ENCODE peak calls at places on chromosomes 6 and 20, in seven cellular contexts. One of them, this sample, is unnamed. For H3K27me3, the result is how much of the 10 kb centered on the place peaks cover.

GRCh38 chr6:84082693-84083265 is 49.2 kb downstream of the MRAP2 start:
- DNase-seq in IMR-90: no peak
- DNase-seq in upper lobe of left lung: no peak
- DNase-seq in neural progenitor cell: peak
- DNase-seq in aorta: no peak
- DNase-seq in heart left ventricle: no peak
- DNase-seq in prostate gland: no peak
- DNase-seq in this sample: no peak

GRCh38 chr20:33914871-33915270 is 78.8 kb upstream of the RALY start:
- DNase-seq in aorta: peak
- DNase-seq in upper lobe of left lung: no peak
- DNase-seq in prostate gland: no peak
- DNase-seq in heart left ventricle: no peak
- DNase-seq in IMR-90: peak
- DNase-seq in neural progenitor cell: no peak
- DNase-seq in this sample: peak

GRCh38 chr6:72321741-72322140 is 300.1 kb upstream of the KCNQ5 start:
- DNase-seq in neural progenitor cell: no peak
- DNase-seq in prostate gland: no peak
- DNase-seq in aorta: no peak
- DNase-seq in heart left ventricle: no peak
- DNase-seq in upper lobe of left lung: no peak
- DNase-seq in IMR-90: peak
- DNase-seq in this sample: peak

GRCh38 chr6:43436577-43437282 is 9.4 kb downstream of the ABCC10 start:
- DNase-seq in heart left ventricle: no peak
- DNase-seq in prostate gland: peak
- DNase-seq in IMR-90: peak
- DNase-seq in neural progenitor cell: no peak
- DNase-seq in aorta: peak
- DNase-seq in upper lobe of left lung: peak
- DNase-seq in this sample: peak

GRCh38 chr6:53961679-53962370 is 149.4 kb upstream of the MLIP start:
- DNase-seq in heart left ventricle: no peak
- DNase-seq in upper lobe of left lung: no peak
- DNase-seq in aorta: no peak
- DNase-seq in IMR-90: peak
- DNase-seq in prostate gland: no peak
- DNase-seq in neural progenitor cell: peak
- DNase-seq in this sample: peak

GRCh38 chr6:320351-321157 is 28.3 kb downstream of the DUSP22 start:
- DNase-seq in neural progenitor cell: no peak
- DNase-seq in aorta: no peak
- DNase-seq in prostate gland: no peak
- DNase-seq in IMR-90: no peak
- DNase-seq in heart left ventricle: no peak
- DNase-seq in upper lobe of left lung: peak
- DNase-seq in this sample: no peak

GRCh38 chr6:25147191-25147590 is 132.0 kb upstream of the CARMIL1 start:
- DNase-seq in IMR-90: no peak
- DNase-seq in aorta: no peak
- DNase-seq in heart left ventricle: no peak
- DNase-seq in neural progenitor cell: no peak
- DNase-seq in upper lobe of left lung: no peak
- DNase-seq in prostate gland: no peak
- DNase-seq in this sample: no peak

GRCh38 chr20:10667560-10668167 is 6.1 kb downstream of the JAG1 start:
- DNase-seq in heart left ventricle: no peak
- DNase-seq in neural progenitor cell: peak
- DNase-seq in upper lobe of left lung: no peak
- DNase-seq in aorta: no peak
- DNase-seq in prostate gland: peak
- DNase-seq in IMR-90: no peak
- DNase-seq in this sample: no peak

GRCh38 chr20:45997187-45997586 is 11.5 kb upstream of the MMP9 start:
- DNase-seq in prostate gland: no peak
- DNase-seq in heart left ventricle: no peak
- DNase-seq in neural progenitor cell: no peak
- DNase-seq in aorta: no peak
- DNase-seq in upper lobe of left lung: no peak
- DNase-seq in IMR-90: no peak
- DNase-seq in this sample: no peak

GRCh38 chr6:131199568-131200272 is 64.5 kb downstream of the AKAP7 start:
- DNase-seq in heart left ventricle: peak
- DNase-seq in aorta: no peak
- DNase-seq in upper lobe of left lung: peak
- DNase-seq in IMR-90: peak
- DNase-seq in neural progenitor cell: peak
- DNase-seq in prostate gland: no peak
- DNase-seq in this sample: peak

GRCh38 chr6:73803562-73804221 is 107.7 kb downstream of the CD109 start:
- DNase-seq in aorta: no peak
- DNase-seq in prostate gland: no peak
- DNase-seq in neural progenitor cell: peak
- DNase-seq in heart left ventricle: no peak
- DNase-seq in IMR-90: peak
- DNase-seq in upper lobe of left lung: peak
- DNase-seq in this sample: peak

GRCh38 chr6:32195902-32196681 is 3.6 kb upstream of the GPSM3 start:
- DNase-seq in upper lobe of left lung: peak
- DNase-seq in heart left ventricle: peak
- DNase-seq in prostate gland: peak
- DNase-seq in aorta: peak
- DNase-seq in IMR-90: peak
- DNase-seq in neural progenitor cell: peak
- DNase-seq in this sample: peak
- H3K27ac ChIP-seq in upper lobe of left lung: peak
- H3K27ac ChIP-seq in heart left ventricle: peak
- H3K27ac ChIP-seq in prostate gland: peak
- H3K27ac ChIP-seq in aorta: peak
- H3K27ac ChIP-seq in IMR-90: peak
- H3K27ac ChIP-seq in neural progenitor cell: peak
- H3K27ac ChIP-seq in this sample: peak

DNA sequence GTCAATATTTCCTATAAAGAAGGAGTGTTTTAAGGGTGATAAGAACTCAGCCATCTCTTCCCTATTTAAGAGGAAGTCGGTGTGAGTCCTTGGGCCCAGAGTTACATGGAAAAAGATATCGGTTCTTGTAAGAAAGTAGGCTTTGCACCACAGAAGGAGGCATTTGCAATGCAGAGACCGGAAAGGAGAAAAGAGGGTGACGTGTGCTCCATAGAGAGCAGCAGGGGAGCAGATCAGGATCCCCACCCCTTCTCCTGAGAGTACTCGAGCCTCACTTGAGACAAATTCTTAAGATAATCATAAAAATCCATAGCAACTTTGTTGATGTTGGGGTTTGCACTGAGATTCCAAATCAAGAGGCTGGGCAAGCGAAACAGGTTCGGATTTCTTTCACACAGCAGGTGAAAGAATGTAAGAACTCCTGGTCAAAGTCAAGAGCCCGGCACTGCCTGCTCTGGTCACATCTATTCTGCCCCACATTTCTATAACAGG is 27.8 kb downstream of the FOXA2 start:
- DNase-seq in upper lobe of left lung: peak
- DNase-seq in aorta: no peak
- DNase-seq in heart left ventricle: no peak
- DNase-seq in neural progenitor cell: no peak
- DNase-seq in prostate gland: no peak
- DNase-seq in IMR-90: no peak
- DNase-seq in this sample: no peak
- H3K27me3 ChIP-seq in upper lobe of left lung: under half
- H3K27me3 ChIP-seq in aorta: under half
- H3K27me3 ChIP-seq in heart left ventricle: half or more
- H3K27me3 ChIP-seq in neural progenitor cell: half or more
- H3K27me3 ChIP-seq in prostate gland: under half
- H3K27me3 ChIP-seq in IMR-90: under half
- H3K27me3 ChIP-seq in this sample: under half

GRCh38 chr20:19048898-19049889 is 163.2 kb upstream of the SLC24A3 start:
- DNase-seq in aorta: no peak
- DNase-seq in heart left ventricle: peak
- DNase-seq in neural progenitor cell: no peak
- DNase-seq in upper lobe of left lung: no peak
- DNase-seq in prostate gland: no peak
- DNase-seq in IMR-90: no peak
- DNase-seq in this sample: no peak
- H3K27ac ChIP-seq in aorta: no peak
- H3K27ac ChIP-seq in heart left ventricle: peak
- H3K27ac ChIP-seq in neural progenitor cell: no peak
- H3K27ac ChIP-seq in upper lobe of left lung: no peak
- H3K27ac ChIP-seq in prostate gland: no peak
- H3K27ac ChIP-seq in IMR-90: no peak
- H3K27ac ChIP-seq in this sample: no peak

DNA sequence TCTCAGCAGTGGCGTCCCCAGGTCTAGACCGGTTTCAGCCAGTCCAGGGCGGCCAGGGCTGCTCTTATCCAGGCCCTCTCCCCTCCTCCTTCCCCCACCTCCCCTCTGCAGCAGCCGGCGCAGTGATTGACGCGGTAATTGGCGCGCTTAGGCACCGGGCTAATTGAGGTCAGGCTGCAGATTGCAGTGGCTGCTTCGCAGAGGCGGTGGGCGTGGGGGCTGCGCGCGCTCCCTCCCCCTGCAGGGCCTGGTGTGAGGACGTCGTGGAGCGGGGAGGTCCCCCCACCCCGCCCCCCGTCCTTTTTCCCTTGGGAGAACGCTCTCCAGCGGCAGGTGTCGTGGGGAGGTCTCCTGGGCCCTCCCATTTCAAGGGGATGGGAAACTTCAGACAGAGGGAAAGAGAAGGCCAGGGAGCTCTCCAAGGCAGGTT is 70.4 kb upstream of the BLCAP start:
- DNase-seq in neural progenitor cell: peak
- DNase-seq in aorta: peak
- DNase-seq in prostate gland: no peak
- DNase-seq in heart left ventricle: no peak
- DNase-seq in IMR-90: no peak
- DNase-seq in upper lobe of left lung: no peak
- DNase-seq in this sample: no peak
- H3K27me3 ChIP-seq in neural progenitor cell: under half
- H3K27me3 ChIP-seq in aorta: under half
- H3K27me3 ChIP-seq in prostate gland: under half
- H3K27me3 ChIP-seq in heart left ventricle: under half
- H3K27me3 ChIP-seq in IMR-90: under half
- H3K27me3 ChIP-seq in upper lobe of left lung: under half
- H3K27me3 ChIP-seq in this sample: under half

GRCh38 chr20:44771172-44771535 is 25.5 kb downstream of the KCNK15 start:
- DNase-seq in upper lobe of left lung: no peak
- DNase-seq in IMR-90: no peak
- DNase-seq in neural progenitor cell: no peak
- DNase-seq in heart left ventricle: no peak
- DNase-seq in aorta: no peak
- DNase-seq in prostate gland: no peak
- DNase-seq in this sample: no peak

GRCh38 chr20:44772636-44773035 is 27.0 kb downstream of the KCNK15 start:
- DNase-seq in neural progenitor cell: no peak
- DNase-seq in upper lobe of left lung: no peak
- DNase-seq in heart left ventricle: no peak
- DNase-seq in aorta: no peak
- DNase-seq in prostate gland: no peak
- DNase-seq in IMR-90: no peak
- DNase-seq in this sample: no peak

GRCh38 chr20:44769481-44769863 is 23.8 kb downstream of the KCNK15 start:
- DNase-seq in prostate gland: no peak
- DNase-seq in heart left ventricle: no peak
- DNase-seq in IMR-90: no peak
- DNase-seq in aorta: no peak
- DNase-seq in neural progenitor cell: no peak
- DNase-seq in upper lobe of left lung: no peak
- DNase-seq in this sample: no peak

GRCh38 chr20:44768854-44769480 is 23.3 kb downstream of the KCNK15 start:
- DNase-seq in IMR-90: no peak
- DNase-seq in prostate gland: no peak
- DNase-seq in aorta: no peak
- DNase-seq in upper lobe of left lung: no peak
- DNase-seq in neural progenitor cell: no peak
- DNase-seq in heart left ventricle: no peak
- DNase-seq in this sample: no peak

DNA sequence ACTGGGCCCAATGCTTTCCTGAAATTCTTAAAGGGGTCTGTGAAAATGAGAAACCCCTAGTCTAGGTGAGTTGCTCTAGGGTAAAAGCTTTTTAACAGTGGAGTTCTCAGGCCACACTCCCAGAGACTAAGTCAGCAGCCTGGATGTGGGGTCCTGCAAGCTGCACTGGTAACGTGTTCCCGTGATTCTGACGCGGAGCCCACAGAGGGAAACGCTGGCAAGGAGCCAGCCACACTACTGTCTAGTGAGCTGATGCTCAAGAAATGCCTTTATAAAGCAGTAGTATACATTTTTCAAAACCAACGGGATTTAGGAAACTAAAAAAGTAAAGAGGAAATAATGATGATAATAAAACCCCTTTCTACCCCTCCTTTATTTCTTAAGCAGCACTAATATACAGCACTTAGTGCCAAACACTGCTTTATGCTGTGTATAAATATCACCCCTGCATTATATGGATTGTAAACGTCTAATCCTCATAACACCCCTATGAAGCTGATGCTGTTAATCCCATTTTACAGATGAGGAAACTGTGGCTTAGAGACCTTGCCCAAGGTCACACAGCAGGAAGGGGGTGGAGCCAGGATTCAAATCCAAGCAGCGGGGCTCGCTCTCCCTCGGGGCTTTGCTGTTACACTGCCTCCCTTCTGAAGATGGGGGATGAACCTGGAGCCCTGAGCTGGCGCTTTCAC is 25.0 kb downstream of the KCNK15 start:
- DNase-seq in heart left ventricle: no peak
- DNase-seq in neural progenitor cell: no peak
- DNase-seq in prostate gland: no peak
- DNase-seq in upper lobe of left lung: no peak
- DNase-seq in aorta: no peak
- DNase-seq in IMR-90: no peak
- DNase-seq in this sample: no peak
- H3K27ac ChIP-seq in heart left ventricle: no peak
- H3K27ac ChIP-seq in neural progenitor cell: no peak
- H3K27ac ChIP-seq in prostate gland: no peak
- H3K27ac ChIP-seq in upper lobe of left lung: no peak
- H3K27ac ChIP-seq in aorta: no peak
- H3K27ac ChIP-seq in IMR-90: no peak
- H3K27ac ChIP-seq in this sample: no peak

DNA sequence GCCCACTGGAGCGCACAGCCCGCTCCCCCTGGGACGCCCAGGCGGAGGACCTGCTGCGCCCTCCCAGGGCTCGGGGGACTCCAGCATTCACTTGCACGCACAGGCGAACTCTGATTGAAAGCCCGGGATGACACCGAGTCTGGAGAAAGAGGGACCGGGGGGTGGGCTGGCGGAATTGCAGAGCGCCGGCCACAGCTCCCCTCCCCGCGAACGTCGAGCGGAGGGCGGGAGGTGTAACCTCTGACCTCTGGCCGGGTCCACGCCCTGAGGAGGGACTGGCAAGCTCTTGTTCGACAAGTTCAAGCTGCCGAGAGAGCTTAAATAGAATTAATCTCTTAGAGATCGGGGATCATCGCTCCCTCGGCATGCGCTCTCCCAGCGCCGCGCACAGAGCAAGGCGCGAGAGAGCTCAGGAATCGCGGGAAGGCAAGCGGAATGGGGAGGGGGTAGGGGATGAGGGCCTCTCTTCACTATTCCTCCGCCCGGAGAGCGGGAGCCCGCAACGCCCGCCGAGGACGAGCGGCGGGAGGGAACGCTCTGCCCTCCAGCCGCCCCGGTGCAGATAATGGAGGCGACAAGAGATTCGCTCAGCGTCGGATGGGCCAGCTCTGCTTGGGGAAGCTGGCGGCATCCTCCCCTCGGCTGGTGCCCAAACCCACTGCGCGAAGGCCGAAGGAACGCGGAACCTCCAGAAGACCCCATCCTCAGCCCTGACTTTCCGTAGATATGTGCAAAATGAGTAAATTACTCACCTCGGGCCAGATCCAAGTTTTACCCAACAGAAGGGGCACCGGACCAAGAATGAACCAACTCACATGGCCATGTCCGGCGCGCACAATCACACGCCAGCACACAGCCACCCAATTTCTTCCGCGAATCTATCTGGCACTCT is 761 bp upstream of the NR2E1 start:
- DNase-seq in heart left ventricle: no peak
- DNase-seq in neural progenitor cell: peak
- DNase-seq in IMR-90: no peak
- DNase-seq in prostate gland: no peak
- DNase-seq in upper lobe of left lung: no peak
- DNase-seq in aorta: no peak
- DNase-seq in this sample: no peak
- H3K27me3 ChIP-seq in heart left ventricle: half or more
- H3K27me3 ChIP-seq in neural progenitor cell: half or more
- H3K27me3 ChIP-seq in IMR-90: half or more
- H3K27me3 ChIP-seq in prostate gland: half or more
- H3K27me3 ChIP-seq in upper lobe of left lung: half or more
- H3K27me3 ChIP-seq in aorta: under half
- H3K27me3 ChIP-seq in this sample: half or more

This sample was measured in brain microvascular endothelial cell.